ENCODE peak calls at places on chromosomes 11 and 22, in five cellular contexts. One of them, this sample, is unnamed.

GRCh38 chr22:38223289-38223960 is 21.6 kb downstream of the MAFF start:
- ATAC-seq in right cardiac atrium: no peak
- ATAC-seq in RWPE2: peak; percentile 1
- ATAC-seq in Right ventricle myocardium superior: no peak
- ATAC-seq in CD8-positive, alpha-beta T cell: no peak
- ATAC-seq in this sample: no peak

GRCh38 chr11:61966673-61967176 is 709 bp downstream of the FTH1 start:
- ATAC-seq in right cardiac atrium: no peak
- ATAC-seq in RWPE2: no peak
- ATAC-seq in Right ventricle myocardium superior: no peak
- ATAC-seq in CD8-positive, alpha-beta T cell: no peak
- ATAC-seq in this sample: no peak

GRCh38 chr22:19991395-19991644 is 25.3 kb downstream of the ARVCF start:
- ATAC-seq in right cardiac atrium: peak; percentile 1
- ATAC-seq in RWPE2: no peak
- ATAC-seq in Right ventricle myocardium superior: no peak
- ATAC-seq in CD8-positive, alpha-beta T cell: no peak
- ATAC-seq in this sample: no peak

GRCh38 chr11:93249437-93250210 is 51.8 kb upstream of the SLC36A4 start:
- ATAC-seq in right cardiac atrium: no peak
- ATAC-seq in RWPE2: no peak
- ATAC-seq in Right ventricle myocardium superior: no peak
- ATAC-seq in CD8-positive, alpha-beta T cell: no peak
- ATAC-seq in this sample: peak; percentile 62

GRCh38 chr11:15861256-15861655 is 495.1 kb downstream of the SOX6 start:
- ATAC-seq in right cardiac atrium: no peak
- ATAC-seq in RWPE2: no peak
- ATAC-seq in Right ventricle myocardium superior: peak; percentile 57
- ATAC-seq in CD8-positive, alpha-beta T cell: no peak
- ATAC-seq in this sample: no peak

GRCh38 chr11:75633409-75634011 is 35.3 kb downstream of the MAP6 start:
- ATAC-seq in right cardiac atrium: no peak
- ATAC-seq in RWPE2: no peak
- ATAC-seq in Right ventricle myocardium superior: no peak
- ATAC-seq in CD8-positive, alpha-beta T cell: no peak
- ATAC-seq in this sample: no peak

GRCh38 chr11:965206-965775 is 39.6 kb downstream of the AP2A2 start:
- ATAC-seq in right cardiac atrium: no peak
- ATAC-seq in RWPE2: no peak
- ATAC-seq in Right ventricle myocardium superior: no peak
- ATAC-seq in CD8-positive, alpha-beta T cell: no peak
- ATAC-seq in this sample: no peak

GRCh38 chr22:50399751-50400331 is 56.7 kb downstream of the PPP6R2 start:
- ATAC-seq in right cardiac atrium: peak; percentile 56
- ATAC-seq in RWPE2: peak; percentile 50
- ATAC-seq in Right ventricle myocardium superior: peak; percentile 28
- ATAC-seq in CD8-positive, alpha-beta T cell: no peak
- ATAC-seq in this sample: peak; percentile 40

GRCh38 chr11:83583953-83584352 is 297.8 kb upstream of the CCDC90B start:
- ATAC-seq in right cardiac atrium: no peak
- ATAC-seq in RWPE2: peak; percentile 92
- ATAC-seq in Right ventricle myocardium superior: no peak
- ATAC-seq in CD8-positive, alpha-beta T cell: no peak
- ATAC-seq in this sample: no peak

GRCh38 chr11:28627690-28628255 is 519.6 kb downstream of the METTL15 start:
- ATAC-seq in right cardiac atrium: no peak
- ATAC-seq in RWPE2: no peak
- ATAC-seq in Right ventricle myocardium superior: no peak
- ATAC-seq in CD8-positive, alpha-beta T cell: no peak
- ATAC-seq in this sample: no peak

GRCh38 chr11:114892381-114893197 is 214.3 kb downstream of the NXPE2 start:
- ATAC-seq in right cardiac atrium: no peak
- ATAC-seq in RWPE2: no peak
- ATAC-seq in Right ventricle myocardium superior: peak; percentile 20
- ATAC-seq in CD8-positive, alpha-beta T cell: no peak
- ATAC-seq in this sample: no peak

GRCh38 chr11:69889400-69890372 is 70.5 kb upstream of the FGF3 start:
- ATAC-seq in right cardiac atrium: no peak
- ATAC-seq in RWPE2: no peak
- ATAC-seq in Right ventricle myocardium superior: no peak
- ATAC-seq in CD8-positive, alpha-beta T cell: no peak
- ATAC-seq in this sample: no peak

GRCh38 chr11:129731316-129731715 is 84.3 kb upstream of the TMEM45B start:
- ATAC-seq in right cardiac atrium: no peak
- ATAC-seq in RWPE2: peak; percentile 94
- ATAC-seq in Right ventricle myocardium superior: no peak
- ATAC-seq in CD8-positive, alpha-beta T cell: no peak
- ATAC-seq in this sample: no peak

GRCh38 chr22:36940676-36941075 is 27.2 kb downstream of the CSF2RB start:
- ATAC-seq in right cardiac atrium: no peak
- ATAC-seq in RWPE2: no peak
- ATAC-seq in Right ventricle myocardium superior: no peak
- ATAC-seq in CD8-positive, alpha-beta T cell: no peak
- ATAC-seq in this sample: no peak

This sample was measured in gastroesophageal sphincter.